ENCODE peak calls at places on chromosomes 2 and 18, in four cellular contexts. V, G, F and P are unnamed samples.

GRCh38 chr2:10601866-10602566 is 87.8 kb downstream of the NOL10 start:
- DNase-seq in F (no peak), G (no peak), V (no peak), P (no peak)

GRCh38 chr2:72211777-72212515 is 64.3 kb upstream of the CYP26B1 start:
- DNase-seq in V (no peak), F (no peak), G (peak), P (peak)

GRCh38 chr18:62550746-62551145 is 27.9 kb downstream of the ZCCHC2 start:
- DNase-seq in V (no peak), G (no peak), F (no peak), P (no peak)

GRCh38 chr2:233871432-233871831 is 3.2 kb upstream of the MSL3B start:
- DNase-seq in F (no peak), V (no peak), G (no peak), P (no peak)

GRCh38 chr2:173307287-173307686 is 47.4 kb upstream of the CDCA7 start:
- DNase-seq in G (peak), V (no peak), F (no peak), P (no peak)

GRCh38 chr18:32093106-32093511 is 1.4 kb downstream of the RNF138 start:
- DNase-seq in F (peak), G (peak), V (peak), P (peak)

GRCh38 chr2:157460897-157461296 is 17.0 kb upstream of the CYTIP start:
- DNase-seq in F (no peak), V (no peak), G (no peak), P (no peak)

GRCh38 chr18:2087877-2088673 is 483.2 kb downstream of the METTL4 start:
- DNase-seq in G (no peak), V (no peak), F (no peak), P (no peak)

GRCh38 chr18:13137041-13137938 is 81.3 kb upstream of the LDLRAD4 start:
- DNase-seq in F (no peak), G (peak), V (no peak), P (no peak)

GRCh38 chr2:148989882-148990493 is 48.5 kb upstream of the LYPD6B start:
- DNase-seq in G (peak), V (no peak), F (peak), P (peak)

GRCh38 chr2:208466133-208466919 is 59.7 kb downstream of the PTH2R start:
- DNase-seq in V (no peak), G (peak), F (peak), P (peak)

GRCh38 chr18:37393945-37394609 is 171.5 kb downstream of the CELF4 start:
- DNase-seq in G (peak), F (peak), V (peak), P (peak)

GRCh38 chr2:195532255-195532627 is 124.8 kb upstream of the SLC39A10 start:
- DNase-seq in G (peak), F (no peak), V (no peak), P (no peak)

GRCh38 chr2:239883326-239884050 is 141.7 kb downstream of the NDUFA10 start:
- DNase-seq in F (no peak), G (no peak), V (no peak), P (no peak)

GRCh38 chr2:69149631-69150215 is 136.7 kb downstream of the ANTXR1 start:
- DNase-seq in V (no peak), G (peak), F (no peak), P (peak)

GRCh38 chr2:157197848-157198247 is 59.7 kb upstream of the GALNT5 start:
- DNase-seq in F (no peak), V (no peak), G (no peak), P (no peak)

GRCh38 chr2:207504513-207505171 is 25.1 kb upstream of the CREB1 start:
- DNase-seq in V (peak), F (no peak), G (peak), P (peak)

GRCh38 chr2:127566139-127566417 is 30.6 kb downstream of the MYO7B start:
- DNase-seq in V (no peak), G (no peak), F (no peak), P (no peak)

GRCh38 chr2:225668606-225669266 is 269.2 kb downstream of the NYAP2 start:
- DNase-seq in G (peak), F (peak), V (no peak), P (peak)